ENCODE peak calls at places on chromosomes 3 and 15, in four cellular contexts. P is SK-N-SH, T is K562, C is H1. A is an unnamed sample.

GRCh38 chr3:58630710-58631092 is 35.9 kb downstream of the FAM3D start:
- DNase-seq in P (no peak), T (no peak), C (no peak), A (no peak)

GRCh38 chr3:98817546-98817945 is 54.4 kb downstream of the ST3GAL6 start:
- DNase-seq in P (peak), T (peak), C (no peak), A (no peak)

GRCh38 chr3:44584646-44585501 is at the start of gene ZNF660:
- DNase-seq in P (peak), T (peak), C (peak), A (peak)

GRCh38 chr3:119181765-119182164 is 8.4 kb downstream of the UPK1B start:
- DNase-seq in P (no peak), T (no peak), C (no peak), A (no peak)

GRCh38 chr3:51620543-51620942 is 50.5 kb upstream of the TEX264 start:
- DNase-seq in P (no peak), T (no peak), C (no peak), A (no peak)

GRCh38 chr3:15500107-15500724 is 21.3 kb downstream of the COLQ start:
- DNase-seq in P (no peak), T (no peak), C (no peak), A (no peak)

GRCh38 chr15:36903922-36904479 is 196.3 kb downstream of the MEIS2 start:
- DNase-seq in P (no peak), T (no peak), C (no peak), A (no peak)

GRCh38 chr3:177883957-177884356 is 652.3 kb upstream of the KCNMB2 start:
- DNase-seq in P (no peak), T (no peak), C (no peak), A (no peak)

GRCh38 chr3:187958432-187959003 is 195.4 kb upstream of the LPP start:
- DNase-seq in P (no peak), T (no peak), C (no peak), A (no peak)

GRCh38 chr3:81871358-81872152 is 110.1 kb upstream of the GBE1 start:
- DNase-seq in P (peak), T (no peak), C (no peak), A (no peak)

GRCh38 chr15:91133511-91133910 is 33.5 kb downstream of the SV2B start:
- DNase-seq in P (no peak), T (no peak), C (no peak), A (peak)

GRCh38 chr3:194054540-194054939 is 81.4 kb upstream of the HES1 start:
- DNase-seq in P (no peak), T (no peak), C (no peak), A (no peak)

GRCh38 chr3:188962253-188963247 is 209.2 kb upstream of the TPRG1 start:
- DNase-seq in P (no peak), T (no peak), C (no peak), A (no peak)

GRCh38 chr15:93948728-93949127 is 282.6 kb upstream of the MCTP2 start:
- DNase-seq in P (no peak), T (no peak), C (no peak), A (no peak)

GRCh38 chr3:120332646-120333045 is 16.5 kb downstream of the LRRC58 start:
- DNase-seq in P (no peak), T (no peak), C (no peak), A (no peak)

GRCh38 chr15:29872716-29873115 is 50.4 kb upstream of the TJP1 start:
- DNase-seq in P (no peak), T (no peak), C (no peak), A (no peak)

GRCh38 chr3:156160653-156161052 is 40.3 kb downstream of the KCNAB1 start:
- DNase-seq in P (no peak), T (no peak), C (no peak), A (no peak)

GRCh38 chr3:124619887-124620599 is 110.2 kb upstream of the UMPS start:
- DNase-seq in P (no peak), T (no peak), C (no peak), A (no peak)

GRCh38 chr3:124617177-124617576 is 113.1 kb upstream of the UMPS start:
- DNase-seq in P (no peak), T (no peak), C (no peak), A (no peak)

GRCh38 chr3:124625084-124625483 is 105.2 kb upstream of the UMPS start:
- DNase-seq in P (no peak), T (no peak), C (no peak), A (no peak)

GRCh38 chr3:124621498-124621897 is 108.8 kb upstream of the UMPS start:
- DNase-seq in P (peak), T (peak), C (no peak), A (no peak)

DNA sequence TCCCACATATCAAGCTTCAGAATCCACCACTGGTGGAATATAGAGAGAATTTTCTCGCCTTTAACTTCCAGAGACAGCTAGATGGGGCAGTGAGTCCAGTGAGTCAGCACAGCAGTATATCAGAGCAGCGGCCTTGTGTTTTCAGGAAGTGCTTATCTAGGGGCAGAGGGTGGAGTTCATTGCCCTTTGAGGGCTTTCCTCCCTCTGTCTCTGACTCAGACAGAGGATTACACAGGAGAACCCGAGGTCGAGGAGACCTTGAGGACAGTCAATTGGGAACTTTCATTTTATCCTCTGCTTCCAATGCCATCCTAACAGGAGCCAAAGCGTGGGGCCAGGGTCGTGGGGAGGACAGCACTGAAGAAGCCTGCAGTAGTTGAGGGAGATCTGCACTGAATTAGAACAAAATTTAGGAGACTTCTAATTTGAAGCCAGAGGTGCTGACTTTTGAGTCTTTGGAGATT is 109.6 kb upstream of the UMPS start:
- DNase-seq in P (no peak), T (peak), C (no peak), A (no peak)
- TF ChIP-seq TEAD4 in P (no peak), T (peak), C (no peak), A (no peak)

DNA sequence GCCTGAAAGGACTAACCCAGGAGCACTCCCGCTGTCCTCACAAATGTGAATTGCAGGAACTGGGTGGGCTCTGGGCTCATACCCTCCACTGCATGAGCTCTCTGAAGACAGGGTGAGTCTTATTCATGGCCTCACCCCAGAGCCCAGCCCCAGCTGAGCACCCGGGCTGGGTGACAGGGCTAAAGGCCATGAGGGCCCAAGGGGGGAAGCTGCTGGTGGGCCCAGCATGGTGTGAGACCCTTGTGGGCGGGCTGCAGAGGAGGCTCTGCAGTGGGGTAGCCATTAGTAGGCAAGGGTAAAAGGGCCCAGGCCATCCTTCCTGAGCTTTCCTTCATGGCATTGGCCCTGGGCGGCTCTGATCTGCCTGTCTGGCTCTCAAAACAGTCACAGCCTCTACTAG is 30.3 kb downstream of the SRPRB start:
- DNase-seq in P (no peak), T (no peak), C (no peak), A (no peak)
- TF ChIP-seq CTCF in P (no peak), T (no peak), C (no peak), A (no peak)

GRCh38 chr3:112508261-112508660 is 9.0 kb upstream of the BTLA start:
- DNase-seq in P (no peak), T (no peak), C (no peak), A (no peak)

GRCh38 chr3:112514527-112515128 is 15.4 kb upstream of the BTLA start:
- DNase-seq in P (no peak), T (no peak), C (no peak), A (no peak)

GRCh38 chr3:112508860-112509259 is 9.6 kb upstream of the BTLA start:
- DNase-seq in P (no peak), T (no peak), C (no peak), A (no peak)

DNA sequence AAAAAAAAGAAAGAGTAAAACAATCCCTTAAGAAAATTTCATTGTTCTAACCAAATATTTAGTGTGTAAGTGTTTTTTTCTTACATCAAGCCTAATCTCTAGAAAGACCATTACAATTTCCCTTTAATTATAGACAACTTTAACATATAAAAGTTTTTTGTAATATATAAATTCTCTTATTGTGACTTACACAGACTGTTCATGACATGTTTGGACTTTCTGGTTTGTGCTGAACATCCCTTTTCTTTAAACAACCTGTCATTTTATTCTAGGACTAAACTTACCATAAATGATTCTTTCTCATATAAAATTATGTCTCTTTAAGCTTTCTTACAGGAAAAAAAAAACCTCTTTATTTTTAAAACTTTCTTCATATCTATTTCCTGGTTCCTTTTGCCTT is 13.0 kb upstream of the BTLA start:
- DNase-seq in P (no peak), T (no peak), C (no peak), A (no peak)
- TF ChIP-seq TEAD4 in P (no peak), T (no peak), C (no peak), A (no peak)

GRCh38 chr3:10503217-10503796 is 2.1 kb downstream of the ATP2B2 start:
- DNase-seq in P (no peak), T (no peak), C (no peak), A (no peak)

GRCh38 chr3:10502185-10502880 is 3.1 kb downstream of the ATP2B2 start:
- DNase-seq in P (no peak), T (no peak), C (no peak), A (no peak)

GRCh38 chr3:10505791-10506585 is 602 bp upstream of the ATP2B2 start:
- DNase-seq in P (peak), T (no peak), C (no peak), A (no peak)

GRCh38 chr3:10505050-10505790 is at the start of gene ATP2B2:
- DNase-seq in P (peak), T (no peak), C (no peak), A (peak)

DNA sequence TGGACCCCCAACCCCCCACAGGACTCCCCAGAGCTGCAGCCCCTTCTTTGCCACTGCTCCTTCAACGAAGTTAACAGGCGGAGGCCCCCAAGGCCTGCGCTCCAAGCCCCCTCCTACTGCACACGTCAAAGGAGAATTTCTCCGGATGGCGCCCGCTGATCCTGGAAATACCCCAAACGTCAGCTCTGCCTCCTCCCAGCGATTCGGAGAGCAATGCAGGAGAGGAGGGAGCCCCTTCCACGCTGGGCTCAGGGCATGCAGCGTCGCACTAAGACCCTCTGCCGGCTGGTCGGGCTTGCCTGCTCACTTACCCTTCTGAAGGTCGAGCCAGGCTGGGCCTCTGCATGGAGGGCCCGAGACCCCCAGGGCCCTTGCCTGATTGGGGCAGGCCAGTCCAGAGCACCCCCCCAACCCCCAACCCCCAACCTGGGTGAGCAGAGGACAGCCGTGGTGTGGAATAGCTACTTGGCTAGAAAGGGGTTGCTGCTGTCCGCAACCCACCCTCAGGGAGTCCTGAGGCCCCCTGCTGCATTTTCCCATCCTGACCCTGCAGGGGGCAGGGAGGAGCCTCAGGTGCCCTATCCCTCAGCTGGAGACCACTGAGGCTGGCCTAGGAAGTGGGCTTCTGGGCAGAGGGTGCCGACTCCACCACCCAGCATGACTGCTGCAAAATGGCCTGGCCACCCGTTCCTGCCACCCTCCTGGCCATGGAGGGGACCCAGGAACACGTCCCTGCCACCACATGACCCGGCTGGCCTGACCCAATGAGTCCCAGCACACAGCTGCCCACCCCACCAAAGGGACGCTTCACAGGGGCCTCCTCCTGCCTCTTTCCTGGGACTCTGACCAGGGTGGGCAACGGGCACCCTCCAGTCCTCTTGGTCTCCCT is 981 bp downstream of the ATP2B2 start:
- DNase-seq in P (peak), T (no peak), C (no peak), A (no peak)
- TF ChIP-seq CTCF in P (no peak), T (no peak), C (no peak), A (no peak)

GRCh38 chr15:59274126-59274970 is 67.7 kb downstream of the LDHAL6B start:
- DNase-seq in P (no peak), T (no peak), C (no peak), A (no peak)

GRCh38 chr15:59273266-59273665 is 66.6 kb downstream of the LDHAL6B start:
- DNase-seq in P (no peak), T (no peak), C (no peak), A (no peak)

GRCh38 chr15:59278120-59278519 is 71.5 kb downstream of the LDHAL6B start:
- DNase-seq in P (no peak), T (no peak), C (no peak), A (no peak)

GRCh38 chr15:59279023-59279422 is 72.4 kb downstream of the LDHAL6B start:
- DNase-seq in P (no peak), T (no peak), C (no peak), A (no peak)

DNA sequence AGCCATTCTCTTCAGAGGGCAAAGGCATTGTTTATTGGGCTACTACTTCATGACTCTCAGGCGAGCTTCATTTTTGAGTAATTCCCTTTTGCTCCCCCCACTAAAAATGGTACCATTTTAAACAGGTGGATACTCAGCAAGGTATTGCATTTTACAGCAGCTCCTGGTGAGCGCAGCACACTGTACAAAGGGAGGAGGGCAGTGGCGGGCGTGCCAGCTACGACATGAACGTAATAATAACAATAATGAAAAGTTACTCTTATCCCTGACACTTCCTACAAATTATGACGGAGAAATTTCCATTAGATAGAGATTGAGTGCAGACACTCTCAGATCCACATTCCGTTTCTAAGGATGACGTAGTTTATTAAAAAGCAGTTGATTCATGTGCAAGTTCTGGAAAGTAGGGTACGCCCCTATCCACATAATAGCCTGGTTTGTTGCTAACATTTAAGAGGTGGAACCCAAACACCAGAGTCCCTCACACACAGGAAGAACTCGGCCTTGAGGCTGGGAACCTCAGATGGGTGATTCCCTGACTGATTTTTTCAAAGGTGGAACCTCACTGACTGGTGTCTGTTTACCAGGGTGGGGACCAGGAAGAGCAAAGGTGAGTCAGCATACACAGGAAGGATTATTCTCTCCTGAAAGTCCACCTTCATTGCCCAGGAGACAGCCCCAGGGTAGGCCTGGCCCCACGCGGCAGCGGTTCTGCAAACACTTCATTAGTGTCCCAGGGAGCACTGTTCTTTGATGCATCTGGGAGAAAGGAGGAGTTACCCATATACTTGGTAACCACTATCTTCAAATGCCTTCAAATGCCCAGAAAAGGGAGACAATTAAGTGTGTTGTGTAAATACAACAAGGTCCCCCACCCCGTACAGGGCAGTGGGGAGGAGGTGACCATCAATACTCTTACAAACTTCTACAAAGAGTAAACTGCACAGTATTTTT is 69.9 kb downstream of the LDHAL6B start:
- DNase-seq in P (no peak), T (no peak), C (no peak), A (no peak)
- TF ChIP-seq TEAD4 in P (no peak), T (no peak), C (no peak), A (no peak)

GRCh38 chr15:63203451-63204090 is 14.2 kb downstream of the RAB8B start:
- DNase-seq in P (no peak), T (peak), C (no peak), A (no peak)
- TF ChIP-seq CTCF in P (peak), T (peak), C (no peak), A (no peak)

GRCh38 chr3:130963878-130964277 is 62.7 kb downstream of the ASTE1 start:
- DNase-seq in P (no peak), T (no peak), C (peak), A (no peak)
- TF ChIP-seq TEAD4 in P (peak), T (no peak), C (no peak), A (no peak)